ENCODE peak calls at places on chromosomes 16 and 17, in five cellular contexts. C is GM18507; Y is RWPE1; B is H7; H is activated CD4-positive, alpha-beta T cell treated with anti-CD3 and anti-CD28 coated beads, Interleukin-2, amount 50 U/mL, for 1 hour. O is an unnamed sample.

GRCh38 chr17:31269178-31269577 is 27.9 kb downstream of the OMG start:
- DNase-seq in C (no peak), Y (no peak), B (no peak), H (no peak), O (no peak)

GRCh38 chr16:54936979-54937672 is 6.5 kb downstream of the IRX5 start:
- DNase-seq in C (no peak), Y (no peak), B (peak; percentile 93), H (no peak), O (peak; percentile 79)

GRCh38 chr17:5011928-5012327 is 14.2 kb downstream of the KIF1C start:
- DNase-seq in C (no peak), Y (no peak), B (no peak), H (no peak), O (no peak)

GRCh38 chr16:58792188-58792587 is 58.1 kb upstream of the GOT2 start:
- DNase-seq in C (no peak), Y (no peak), B (no peak), H (no peak), O (no peak)

GRCh38 chr16:14490281-14490680 is 139.8 kb downstream of the PARN start:
- DNase-seq in C (no peak), Y (no peak), B (no peak), H (no peak), O (no peak)

GRCh38 chr16:85055503-85056210 is 28.1 kb downstream of the KIAA0513 start:
- DNase-seq in C (peak; percentile 42), Y (no peak), B (no peak), H (peak; percentile 42), O (peak; percentile 58)

GRCh38 chr16:29910819-29911675 is 10.8 kb downstream of the ASPHD1 start:
- DNase-seq in C (no peak), Y (no peak), B (peak; percentile 57), H (no peak), O (no peak)

GRCh38 chr17:55731586-55732250 is 9.1 kb upstream of the TMEM100 start:
- DNase-seq in C (no peak), Y (no peak), B (no peak), H (no peak), O (peak; percentile 72)

GRCh38 chr16:81008151-81008789 is 1.3 kb downstream of the CENPN start:
- DNase-seq in C (no peak), Y (no peak), B (no peak), H (no peak), O (no peak)

GRCh38 chr17:17593222-17593620 is 1.7 kb upstream of the PEMT start:
- DNase-seq in C (no peak), Y (no peak), B (no peak), H (no peak), O (no peak)

GRCh38 chr16:89257281-89257731 is 39.8 kb downstream of the ZNF778 start:
- DNase-seq in C (no peak), Y (no peak), B (peak; percentile 88), H (no peak), O (peak; percentile 64)

GRCh38 chr16:58866935-58867334 is 132.8 kb upstream of the GOT2 start:
- DNase-seq in C (no peak), Y (no peak), B (no peak), H (no peak), O (no peak)

GRCh38 chr16:84416407-84417321 is 48.3 kb downstream of the ATP2C2 start:
- DNase-seq in C (no peak), Y (no peak), B (no peak), H (no peak), O (no peak)

GRCh38 chr16:78363843-78364242 is 264.4 kb downstream of the WWOX start:
- DNase-seq in C (no peak), Y (no peak), B (peak; percentile 24), H (no peak), O (no peak)

GRCh38 chr17:43791589-43791988 is 11.4 kb downstream of the CFAP97D1 start:
- DNase-seq in C (no peak), Y (peak; percentile 53), B (peak; percentile 61), H (no peak), O (no peak)

GRCh38 chr17:43574896-43575525 is 28.9 kb upstream of the ETV4 start:
- DNase-seq in C (no peak), Y (no peak), B (no peak), H (no peak), O (no peak)

GRCh38 chr16:68396481-68396880 is 51.8 kb downstream of the SMPD3 start:
- DNase-seq in C (no peak), Y (peak; percentile 54), B (no peak), H (peak; percentile 55), O (no peak)

GRCh38 chr17:74274703-74275340 is 788 bp downstream of the DNAI2 start:
- DNase-seq in C (no peak), Y (no peak), B (no peak), H (no peak), O (no peak)

GRCh38 chr17:60525347-60525623 is 757 bp downstream of the APPBP2 start:
- DNase-seq in C (no peak), Y (no peak), B (no peak), H (no peak), O (no peak)

GRCh38 chr16:27776556-27776955 is 226.6 kb downstream of the KATNIP start:
- DNase-seq in C (no peak), Y (no peak), B (peak; percentile 54), H (no peak), O (no peak)

GRCh38 chr16:87835882-87836331 is 33.4 kb downstream of the SLC7A5 start:
- DNase-seq in C (no peak), Y (no peak), B (no peak), H (no peak), O (no peak)

GRCh38 chr17:41638194-41638593 is 13.8 kb upstream of the KRT17 start:
- DNase-seq in C (no peak), Y (no peak), B (no peak), H (no peak), O (no peak)

GRCh38 chr17:61927211-61928100 is at the start of gene INTS2:
- DNase-seq in C (peak; percentile 91), Y (peak; percentile 93), B (peak; percentile 91), H (peak; percentile 95), O (peak; percentile 97)

GRCh38 chr17:82120148-82120547 is 22.1 kb upstream of the FASN start:
- DNase-seq in C (no peak), Y (no peak), B (peak; percentile 29), H (peak; percentile 53), O (peak; percentile 61)

GRCh38 chr16:75028544-75028943 is 29.7 kb downstream of the ZNRF1 start:
- DNase-seq in C (no peak), Y (no peak), B (no peak), H (no peak), O (no peak)

GRCh38 chr17:80969674-80970043 is 22.0 kb upstream of the CHMP6 start:
- DNase-seq in C (no peak), Y (no peak), B (no peak), H (no peak), O (no peak)

GRCh38 chr17:1505586-1505985 is 10.8 kb downstream of the INPP5K start:
- DNase-seq in C (no peak), Y (no peak), B (no peak), H (no peak), O (no peak)

GRCh38 chr16:53884748-53885147 is 180.8 kb downstream of the FTO start:
- DNase-seq in C (no peak), Y (no peak), B (no peak), H (no peak), O (no peak)